ENCODE peak calls at places on chromosomes 4 and X, in eight cellular contexts. R is breast epithelium, L is cardiac muscle cell, J is fibroblast of lung, M is body of pancreas, Y is Caco-2, G is GM12865, H is mammary epithelial cell. Z is an unnamed sample.

GRCh38 chr4:77154761-77155499 is 2.1 kb upstream of the CCNG2 start:
- DNase-seq in Y (no peak), M (no peak), R (no peak), J (no peak), H (no peak), L (no peak), G (no peak), Z (no peak)

GRCh38 chr4:104967034-104967401 is 179.7 kb upstream of the TET2 start:
- DNase-seq in G (peak), M (peak), R (peak), Y (no peak), H (peak), L (no peak), J (no peak), Z (no peak)

GRCh38 chrX:38614485-38614884 is 53.1 kb downstream of the TSPAN7 start:
- DNase-seq in M (peak), Y (no peak), G (no peak), J (no peak), R (no peak), L (no peak), H (no peak), Z (no peak)

GRCh38 chr4:124589827-124590226 is 122.7 kb downstream of the ANKRD50 start:
- DNase-seq in G (no peak), L (no peak), J (no peak), H (no peak), M (no peak), Y (no peak), R (no peak), Z (no peak)

GRCh38 chrX:48153769-48154168 is 23.3 kb downstream of the SPACA5B start:
- DNase-seq in G (no peak), Y (no peak), M (no peak), H (no peak), L (no peak), R (no peak), J (no peak), Z (no peak)

GRCh38 chrX:131402124-131402811 is 113.2 kb upstream of the IGSF1 start:
- DNase-seq in Y (no peak), M (no peak), G (no peak), H (no peak), L (no peak), J (no peak), R (no peak), Z (no peak)

GRCh38 chrX:131626681-131627296 is 82.9 kb downstream of the OR13H1 start:
- DNase-seq in Y (no peak), M (no peak), G (no peak), R (no peak), H (no peak), L (peak), J (peak), Z (no peak)

GRCh38 chrX:103831803-103832544 is at the start of gene RAB9B:
- DNase-seq in H (peak), J (peak), Y (peak), M (peak), L (peak), G (no peak), R (peak), Z (peak)

GRCh38 chr4:90760059-90760458 is 632.9 kb downstream of the CCSER1 start:
- DNase-seq in L (no peak), M (no peak), R (no peak), Y (no peak), J (no peak), G (no peak), H (no peak), Z (no peak)

GRCh38 chrX:40098264-40099045 is 697 bp upstream of the BCOR start:
- DNase-seq in G (peak), J (peak), Y (no peak), H (peak), M (peak), L (peak), R (no peak), Z (peak)

GRCh38 chrX:134369576-134369975 is 90.4 kb upstream of the HPRT1 start:
- DNase-seq in L (no peak), M (no peak), R (no peak), J (no peak), H (no peak), Y (no peak), G (peak), Z (peak)

GRCh38 chrX:23952984-23953907 is 45.4 kb downstream of the CXorf58 start:
- DNase-seq in J (no peak), H (no peak), Y (no peak), M (no peak), R (no peak), L (no peak), G (peak), Z (peak)

GRCh38 chrX:39242187-39242586 is 440.9 kb downstream of the MID1IP1 start:
- DNase-seq in G (peak), M (peak), L (peak), J (peak), R (no peak), H (peak), Y (peak), Z (peak)

GRCh38 chr4:153393397-153393796 is 48.9 kb downstream of the MND1 start:
- DNase-seq in R (no peak), Y (no peak), J (peak), G (no peak), M (no peak), H (no peak), L (peak), Z (no peak)

GRCh38 chr4:109810580-109811387 is 4.8 kb upstream of the GAR1 start:
- DNase-seq in H (no peak), J (no peak), M (no peak), G (no peak), R (no peak), Y (no peak), L (no peak), Z (no peak)

GRCh38 chrX:11305641-11306040 is 12.4 kb downstream of the AMELX start:
- DNase-seq in G (no peak), L (no peak), H (no peak), Y (no peak), R (no peak), M (no peak), J (no peak), Z (no peak)

GRCh38 chr4:142098900-142099299 is 462.5 kb downstream of the IL15 start:
- DNase-seq in H (no peak), G (no peak), Y (no peak), M (no peak), J (peak), R (no peak), L (no peak), Z (no peak)

GRCh38 chr4:150090836-150091235 is 12.6 kb downstream of the DCLK2 start:
- DNase-seq in H (no peak), M (no peak), L (no peak), G (no peak), R (no peak), J (peak), Y (no peak), Z (no peak)

GRCh38 chr4:108571027-108571569 is 49.3 kb upstream of the RPL34 start:
- DNase-seq in H (no peak), G (no peak), J (peak), L (no peak), R (no peak), Y (no peak), M (no peak), Z (no peak)

GRCh38 chr4:176185068-176185467 is 10.3 kb downstream of the SPATA4 start:
- DNase-seq in H (peak), J (peak), M (no peak), R (no peak), G (no peak), Y (no peak), L (peak), Z (no peak)

GRCh38 chrX:53550756-53551463 is 116.7 kb upstream of the HSD17B10 start:
- DNase-seq in R (no peak), L (no peak), Y (no peak), M (no peak), G (no peak), H (no peak), J (no peak), Z (no peak)

GRCh38 chr4:73661646-73662119 is 41.4 kb upstream of the RASSF6 start:
- DNase-seq in J (peak), H (peak), G (no peak), R (no peak), M (no peak), L (peak), Y (no peak), Z (no peak)

GRCh38 chr4:11625206-11625605 is 196.5 kb upstream of the HS3ST1 start:
- DNase-seq in R (no peak), H (no peak), L (no peak), J (no peak), G (no peak), M (no peak), Y (no peak), Z (no peak)

GRCh38 chrX:71945435-71945834 is 34.8 kb downstream of the NHSL2 start:
- DNase-seq in H (no peak), J (no peak), Y (no peak), G (no peak), R (no peak), M (no peak), L (no peak), Z (no peak)

GRCh38 chr4:10006236-10006603 is 15.1 kb downstream of the SLC2A9 start:
- DNase-seq in L (peak), M (peak), G (peak), H (peak), Y (no peak), R (no peak), J (peak), Z (no peak)

GRCh38 chr4:47145630-47146029 is 114.3 kb downstream of the GABRB1 start:
- DNase-seq in Y (no peak), H (peak), G (peak), R (no peak), L (peak), M (no peak), J (peak), Z (peak)

GRCh38 chr4:24615977-24616376 is 31.6 kb upstream of the DHX15 start:
- DNase-seq in M (no peak), R (no peak), Y (no peak), L (no peak), H (no peak), J (no peak), G (no peak), Z (no peak)

GRCh38 chr4:186108391-186108790 is 3.9 kb downstream of the FAM149A start:
- DNase-seq in L (no peak), H (no peak), G (no peak), Y (no peak), M (no peak), J (no peak), R (no peak), Z (no peak)

GRCh38 chrX:47059142-47059874 is 18.9 kb upstream of the RGN start:
- DNase-seq in Y (no peak), M (no peak), L (no peak), H (no peak), G (no peak), J (no peak), R (no peak), Z (no peak)

GRCh38 chrX:21725498-21725897 is 32.4 kb downstream of the SMPX start:
- DNase-seq in H (peak), J (peak), L (no peak), G (no peak), M (no peak), Y (peak), R (no peak), Z (no peak)

GRCh38 chr4:12724520-12724919 is 759.6 kb downstream of the RAB28 start:
- DNase-seq in R (no peak), Y (no peak), J (no peak), H (no peak), M (no peak), L (peak), G (peak), Z (peak)

GRCh38 chr4:12729384-12729783 is 754.8 kb downstream of the RAB28 start:
- DNase-seq in H (no peak), L (peak), R (no peak), G (peak), J (peak), Y (no peak), M (no peak), Z (peak)

GRCh38 chr4:12723849-12724447 is 760.2 kb downstream of the RAB28 start:
- DNase-seq in Y (no peak), G (no peak), L (peak), H (no peak), M (no peak), R (no peak), J (no peak), Z (no peak)
- TF ChIP-seq CTCF in Y (no peak), G (no peak), L (peak), H (no peak), M (no peak), R (no peak), J (no peak), Z (peak)

DNA sequence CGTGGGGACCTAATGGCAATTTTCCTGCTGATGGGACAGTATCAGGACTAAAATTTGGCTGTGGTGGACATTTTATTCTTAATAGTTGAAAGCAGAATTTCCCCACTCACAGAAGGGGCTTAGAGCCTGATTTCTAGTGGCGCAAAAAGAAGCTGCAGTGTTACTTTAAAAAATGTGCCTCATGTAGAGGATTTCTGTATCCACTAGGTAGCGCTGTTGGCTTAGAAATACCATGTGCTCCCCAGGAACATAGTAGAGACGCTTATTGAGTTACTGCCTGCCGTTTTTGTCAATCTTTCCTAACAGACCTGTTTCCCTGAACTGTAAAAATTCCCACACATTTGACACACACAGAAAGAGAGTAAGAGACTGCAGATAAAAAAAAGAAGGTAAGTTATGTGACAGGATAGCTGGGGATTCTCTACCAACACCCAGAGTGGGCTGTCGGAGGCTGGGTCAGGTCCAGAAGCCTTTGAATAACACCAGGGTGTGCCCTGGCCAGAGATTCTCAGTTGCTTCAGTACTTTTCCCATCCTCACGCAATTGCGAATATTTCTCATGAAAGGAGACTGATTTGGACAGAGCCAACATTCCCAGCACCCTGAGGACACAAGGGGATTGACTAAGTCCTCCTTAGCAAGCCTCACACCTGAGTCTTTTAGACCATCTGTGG is 88.4 kb downstream of the ZXDA start:
- DNase-seq in R (no peak), Y (peak), M (peak), G (peak), H (peak), L (peak), J (peak), Z (peak)
- TF ChIP-seq CTCF in R (no peak), Y (peak), M (peak), G (peak), H (peak), L (peak), J (peak), Z (peak)

DNA sequence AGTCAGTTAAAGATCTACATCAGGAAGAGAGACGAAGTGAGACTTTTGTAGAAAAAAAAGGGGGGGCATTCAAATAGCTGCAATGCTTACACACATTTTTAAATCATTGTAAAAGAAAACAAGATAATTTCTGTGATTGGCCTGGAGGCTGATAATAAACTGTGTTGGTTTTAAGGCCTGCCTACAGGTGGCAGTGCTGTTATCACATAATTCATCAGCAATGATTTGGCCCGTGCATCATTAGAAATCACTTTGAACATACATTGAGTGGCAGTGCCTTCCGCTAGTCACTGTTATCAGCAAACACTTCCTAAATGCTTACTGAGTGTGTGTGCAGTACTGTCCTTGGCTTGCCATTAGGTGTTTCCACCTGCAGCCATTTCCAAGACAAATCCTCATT is 831.9 kb downstream of the TRIML1 start:
- DNase-seq in H (peak), G (no peak), Y (no peak), J (peak), L (no peak), M (no peak), R (no peak), Z (no peak)
- TF ChIP-seq CTCF in H (peak), G (no peak), Y (no peak), J (peak), L (no peak), M (no peak), R (no peak), Z (peak)

GRCh38 chr4:184282251-184282713 is 64.6 kb upstream of the ENPP6 start:
- DNase-seq in Y (no peak), G (peak), H (peak), M (peak), L (no peak), R (no peak), J (no peak), Z (peak)
- TF ChIP-seq CTCF in Y (no peak), G (peak), H (peak), M (no peak), L (no peak), R (no peak), J (no peak), Z (peak)

DNA sequence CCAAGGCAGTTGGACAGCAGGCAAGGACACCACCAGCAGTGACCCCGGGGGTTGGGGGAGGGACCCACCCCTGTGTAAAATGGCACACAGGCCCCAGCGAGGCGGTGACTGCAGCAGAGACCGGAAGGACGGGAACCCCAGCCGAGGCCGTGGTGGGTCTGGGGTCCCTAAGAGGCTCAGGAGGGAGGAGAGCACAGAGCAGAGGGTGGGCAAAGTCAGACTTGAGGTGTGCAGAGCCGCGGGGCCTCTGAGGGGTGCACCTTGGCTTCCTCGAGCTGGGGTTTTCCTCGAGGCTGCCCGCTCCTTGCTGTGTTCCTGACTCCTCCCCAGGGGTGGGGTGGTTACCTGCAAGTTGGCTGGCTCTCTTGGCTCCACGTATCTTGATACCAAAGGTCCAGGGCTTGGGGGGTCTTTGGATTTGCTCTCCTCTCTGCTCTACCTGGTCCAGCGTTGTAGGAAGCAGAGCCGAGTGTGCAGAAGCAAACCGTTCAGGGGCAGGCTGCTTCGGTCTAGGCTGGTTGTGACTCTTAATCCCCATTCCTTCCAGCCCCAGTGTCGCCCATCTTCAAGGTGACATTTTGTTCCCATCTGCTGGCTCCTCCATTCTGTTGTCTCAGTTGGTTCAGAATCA is 37.9 kb upstream of the SORCS2 start:
- DNase-seq in J (no peak), L (no peak), G (no peak), H (no peak), M (no peak), Y (peak), R (peak), Z (no peak)
- TF ChIP-seq CTCF in J (no peak), L (no peak), G (no peak), H (no peak), M (no peak), Y (no peak), R (no peak), Z (no peak)

GRCh38 chr4:2436761-2437474 is 18.2 kb downstream of the CFAP99 start:
- DNase-seq in H (no peak), M (no peak), G (no peak), Y (no peak), R (no peak), L (no peak), J (no peak), Z (no peak)

GRCh38 chr4:2433609-2434350 is 15.0 kb downstream of the CFAP99 start:
- DNase-seq in H (no peak), M (no peak), J (no peak), G (no peak), R (no peak), L (no peak), Y (no peak), Z (no peak)

GRCh38 chr4:2437475-2438215 is 18.9 kb downstream of the CFAP99 start:
- DNase-seq in G (no peak), H (no peak), R (no peak), J (no peak), L (no peak), M (no peak), Y (no peak), Z (no peak)

GRCh38 chr4:2434420-2434819 is 15.7 kb downstream of the CFAP99 start:
- DNase-seq in J (no peak), R (no peak), M (no peak), L (no peak), H (no peak), Y (no peak), G (no peak), Z (no peak)

DNA sequence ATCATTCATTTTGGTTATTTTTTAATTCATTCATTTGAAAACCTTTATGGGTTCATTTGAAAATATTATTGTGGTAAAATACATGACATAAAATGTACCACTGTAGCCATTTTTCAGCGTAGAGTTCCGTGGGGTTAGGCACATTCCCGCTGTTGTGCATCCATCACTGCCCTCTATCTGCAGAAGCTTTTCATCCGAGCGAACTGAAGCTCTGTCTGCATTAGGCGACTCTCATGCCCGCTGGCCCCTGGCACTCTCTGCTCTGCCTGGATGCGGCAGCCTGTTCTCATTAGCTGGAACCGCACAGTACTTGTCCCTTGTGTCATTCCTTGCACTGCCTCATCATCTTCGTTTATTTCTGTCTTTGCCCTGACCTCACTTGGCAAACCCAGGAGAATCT is 17.5 kb downstream of the CFAP99 start:
- DNase-seq in M (no peak), Y (no peak), G (no peak), L (no peak), H (peak), R (no peak), J (no peak), Z (no peak)
- TF ChIP-seq CTCF in M (no peak), Y (peak), G (no peak), L (peak), H (no peak), R (no peak), J (no peak), Z (no peak)

DNA sequence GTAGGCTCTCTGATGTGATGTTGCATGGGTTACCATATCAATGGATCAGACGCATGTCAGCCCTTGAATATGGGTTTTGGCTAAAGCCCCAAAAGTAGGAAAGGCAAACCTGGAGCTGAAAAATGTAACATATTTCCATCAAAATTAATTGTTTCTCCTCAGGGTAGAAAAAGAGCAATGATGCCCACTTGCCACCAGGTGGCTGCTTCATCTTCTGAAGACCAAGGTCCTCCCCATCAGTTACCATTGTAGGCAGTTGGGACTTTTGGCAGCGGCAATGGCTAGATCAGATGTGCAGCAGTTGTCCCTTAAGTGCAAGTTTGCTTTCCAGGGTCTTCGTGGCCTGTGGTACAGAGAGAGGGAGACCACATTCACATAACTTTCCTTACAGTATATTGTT is 118.2 kb downstream of the NAF1 start:
- DNase-seq in G (peak), R (no peak), M (peak), Y (no peak), H (peak), L (peak), J (peak), Z (peak)
- TF ChIP-seq CTCF in G (peak), R (peak), M (no peak), Y (peak), H (peak), L (peak), J (peak), Z (peak)